ENCODE peak calls at places on chromosomes 1 and 21, in seven cellular contexts. Q is left ventricle myocardium inferior, J is esophagus squamous epithelium, P is astrocyte, D is cardiac muscle cell, B is pancreas, W is prostate gland. G is an unnamed sample.

GRCh38 chr1:14345925-14346550 is 252.4 kb upstream of the KAZN start:
- DNase-seq in Q (no peak), J (no peak), P (peak; percentile 18), D (no peak), B (no peak), W (no peak), G (no peak)

GRCh38 chr1:194289569-194290266 is 1103.3 kb upstream of the B3GALT2 start:
- DNase-seq in Q (no peak), J (no peak), P (no peak), D (no peak), B (no peak), W (no peak), G (no peak)

GRCh38 chr1:151175910-151176309 is at the start of gene TMOD4:
- DNase-seq in Q (no peak), J (no peak), P (no peak), D (no peak), B (no peak), W (no peak), G (peak; percentile 82)

GRCh38 chr1:31640964-31641363 is 3.7 kb downstream of the PEF1 start:
- DNase-seq in Q (no peak), J (no peak), P (no peak), D (no peak), B (no peak), W (no peak), G (no peak)

GRCh38 chr1:80155371-80155770 is 1148.8 kb upstream of the ADGRL4 start:
- DNase-seq in Q (no peak), J (no peak), P (no peak), D (peak; percentile 5), B (no peak), W (no peak), G (no peak)

GRCh38 chr1:24203404-24203803 is 16.3 kb upstream of the IFNLR1 start:
- DNase-seq in Q (no peak), J (no peak), P (no peak), D (no peak), B (no peak), W (peak; percentile 71), G (no peak)

GRCh38 chr1:222989443-222989842 is 153.6 kb downstream of the TLR5 start:
- DNase-seq in Q (no peak), J (no peak), P (no peak), D (no peak), B (no peak), W (no peak), G (no peak)

GRCh38 chr1:7070389-7071029 is 285.3 kb downstream of the CAMTA1 start:
- DNase-seq in Q (peak; percentile 51), J (no peak), P (peak; percentile 38), D (peak; percentile 80), B (peak; percentile 60), W (peak; percentile 58), G (peak; percentile 73)

GRCh38 chr1:41434306-41434705 is 50.2 kb downstream of the EDN2 start:
- DNase-seq in Q (no peak), J (no peak), P (no peak), D (no peak), B (no peak), W (no peak), G (no peak)

GRCh38 chr1:113147826-113148225 is 74.8 kb downstream of the LRIG2 start:
- DNase-seq in Q (no peak), J (no peak), P (no peak), D (no peak), B (no peak), W (no peak), G (no peak)

GRCh38 chr1:219040291-219040690 is 133.4 kb upstream of the LYPLAL1 start:
- DNase-seq in Q (no peak), J (no peak), P (no peak), D (no peak), B (no peak), W (no peak), G (no peak)

GRCh38 chr21:43287111-43287973 is 118.5 kb downstream of the CRYAA start:
- DNase-seq in Q (peak; percentile 9), J (no peak), P (no peak), D (no peak), B (peak; percentile 5), W (no peak), G (peak; percentile 8)

GRCh38 chr21:34846601-34847112 is 177.9 kb downstream of the CLIC6 start:
- DNase-seq in Q (no peak), J (no peak), P (peak; percentile 82), D (peak; percentile 71), B (no peak), W (no peak), G (no peak)

GRCh38 chr1:24191860-24192259 is 4.8 kb upstream of the IFNLR1 start:
- DNase-seq in Q (no peak), J (no peak), P (peak; percentile 61), D (peak; percentile 44), B (no peak), W (no peak), G (no peak)

GRCh38 chr1:160637821-160638539 is 8.9 kb downstream of the SLAMF1 start:
- DNase-seq in Q (no peak), J (no peak), P (no peak), D (peak; percentile 58), B (no peak), W (no peak), G (no peak)

DNA sequence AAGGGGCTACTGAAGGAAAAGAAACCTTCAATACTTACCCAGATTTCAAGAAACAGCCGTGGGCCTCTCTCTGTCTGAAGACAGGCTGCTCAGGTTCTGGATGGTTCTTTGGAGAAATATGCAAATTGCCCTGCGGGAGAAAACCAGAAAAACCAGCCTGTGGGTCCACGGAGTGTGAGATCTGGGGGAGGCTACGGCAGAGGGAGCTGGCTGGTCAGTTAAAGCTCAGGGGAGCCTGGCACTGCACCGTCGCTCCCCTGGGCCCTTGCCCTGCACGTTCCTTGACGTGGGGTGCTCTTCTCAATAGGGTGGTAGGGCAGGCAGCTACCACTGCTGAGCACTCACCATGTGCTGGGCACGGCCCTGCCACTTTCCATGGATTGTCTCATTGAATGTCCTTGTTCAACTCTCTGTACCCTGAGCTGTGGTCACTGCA is 12.7 kb downstream of the TMCO4 start:
- DNase-seq in Q (no peak), J (no peak), P (no peak), D (no peak), B (no peak), W (peak; percentile 81), G (no peak)
- TF ChIP-seq CTCF in Q (no peak), J (no peak), P (no peak), D (no peak), B (no peak), W (no peak), G (no peak)

GRCh38 chr1:12468323-12468722 is 149.7 kb downstream of the DHRS3 start:
- DNase-seq in Q (no peak), J (no peak), P (no peak), D (no peak), B (no peak), W (no peak), G (no peak)
- H3K4me1 ChIP-seq in Q (peaks cover 64% of the 10 kb centered on the region), J (peaks cover 34% of the 10 kb centered on the region), P (peaks cover 29% of the 10 kb centered on the region), D (peaks cover 46% of the 10 kb centered on the region), B (peaks cover 11% of the 10 kb centered on the region), W (peaks cover 21% of the 10 kb centered on the region), G (peaks cover 53% of the 10 kb centered on the region)

GRCh38 chr1:19418503-19418971 is 66.8 kb downstream of the CAPZB start:
- DNase-seq in Q (no peak), J (no peak), P (no peak), D (no peak), B (no peak), W (no peak), G (no peak)
- H3K27ac ChIP-seq in Q (peak overlapping the region; percentile 74), J (peak overlapping the region; percentile 88), P (peak overlapping the region; percentile 21), D (no peak overlapping the region), B (no peak overlapping the region), W (peak overlapping the region; percentile 62), G (peak overlapping the region; percentile 58)

GRCh38 chr1:192980856-192981255 is 78.3 kb downstream of the UCHL5 start:
- DNase-seq in Q (no peak), J (no peak), P (peak; percentile 2), D (no peak), B (no peak), W (no peak), G (no peak)
- TF ChIP-seq CTCF in Q (no peak), J (no peak), P (no peak), D (no peak), B (no peak), W (no peak), G (no peak)

GRCh38 chr21:18170829-18171228 is 73.8 kb upstream of the CHODL start:
- DNase-seq in Q (no peak), J (no peak), P (no peak), D (no peak), B (no peak), W (no peak), G (no peak)
- H3K4me1 ChIP-seq in Q (no peaks in the 10 kb centered on the region), J (no peaks in the 10 kb centered on the region), P (no peaks in the 10 kb centered on the region), D (peaks cover 2% of the 10 kb centered on the region), B (no peaks in the 10 kb centered on the region), W (no peaks in the 10 kb centered on the region), G (no peaks in the 10 kb centered on the region)

DNA sequence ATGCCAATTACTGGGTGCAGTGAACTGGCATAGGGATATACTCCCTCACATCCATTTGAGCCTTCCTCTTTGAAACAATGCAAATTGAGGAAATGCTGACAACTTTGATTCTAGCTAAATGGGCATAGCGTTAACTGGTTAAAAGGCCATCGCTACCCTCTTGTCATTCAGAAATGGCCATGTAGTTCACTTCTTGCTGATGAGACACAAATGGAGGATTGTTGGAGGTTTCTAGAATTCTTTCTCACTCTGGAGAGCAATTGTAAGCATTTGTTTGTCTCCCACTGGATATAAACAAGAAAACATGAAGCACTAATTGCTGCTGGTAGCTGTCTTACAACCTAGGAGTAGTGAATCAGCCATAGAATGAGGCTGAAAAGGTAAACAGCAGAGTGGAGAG is 14.4 kb downstream of the PRDX6 start:
- DNase-seq in Q (no peak), J (no peak), P (no peak), D (no peak), B (no peak), W (no peak), G (no peak)
- H3K27ac ChIP-seq in Q (no peak overlapping the region), J (no peak overlapping the region), P (no peak overlapping the region), D (no peak overlapping the region), B (no peak overlapping the region), W (no peak overlapping the region), G (no peak overlapping the region)

DNA sequence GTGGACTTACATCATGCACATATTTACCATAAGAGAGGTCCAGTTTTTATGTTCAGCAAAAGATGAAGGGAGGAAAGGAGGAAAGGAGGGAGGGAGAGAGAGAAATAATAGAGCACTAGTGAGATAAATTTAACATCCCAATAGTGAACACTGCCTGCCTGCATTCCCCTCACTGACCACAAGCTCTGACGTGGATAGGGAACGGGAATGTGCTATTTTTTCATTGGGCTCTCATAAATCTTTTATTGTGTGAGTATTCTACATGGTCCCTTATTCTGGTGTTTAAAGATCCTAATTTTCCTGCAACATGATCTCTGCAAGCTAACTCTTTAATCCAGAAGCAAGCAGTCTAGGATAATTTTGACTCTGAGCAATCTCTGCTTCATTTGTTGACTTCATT is 82.2 kb downstream of the TTC3 start:
- DNase-seq in Q (no peak), J (no peak), P (peak; percentile 12), D (no peak), B (no peak), W (peak; percentile 12), G (no peak)
- TF ChIP-seq CTCF in Q (no peak), J (no peak), P (no peak), D (no peak), B (no peak), W (no peak), G (no peak)

DNA sequence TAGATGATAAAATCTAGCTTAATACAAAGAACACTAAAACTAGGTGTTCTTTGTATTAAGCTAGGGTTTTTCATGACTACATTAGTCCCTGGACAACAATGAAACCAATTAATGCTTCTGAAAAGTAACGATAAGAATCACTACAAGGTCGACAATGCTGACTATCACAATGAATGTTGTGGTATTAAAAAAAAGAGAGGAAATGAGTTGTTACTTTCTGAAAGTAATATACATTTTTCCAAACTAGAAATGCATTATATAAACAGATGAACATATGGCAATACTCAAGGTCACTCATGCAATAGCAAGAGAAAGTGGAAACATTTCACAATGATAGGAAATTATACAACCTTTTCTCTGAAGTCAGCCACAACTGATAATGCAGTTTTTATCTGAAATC is 19.0 kb downstream of the DPH5 start:
- DNase-seq in Q (no peak), J (no peak), P (no peak), D (peak; percentile 32), B (no peak), W (no peak), G (no peak)
- H3K4me1 ChIP-seq in Q (peaks cover 33% of the 10 kb centered on the region), J (peaks cover 24% of the 10 kb centered on the region), P (no peaks in the 10 kb centered on the region), D (peaks cover 10% of the 10 kb centered on the region), B (no peaks in the 10 kb centered on the region), W (no peaks in the 10 kb centered on the region), G (peaks cover 22% of the 10 kb centered on the region)

G was measured in psoas muscle.